ENCODE peak calls at places on chromosomes 12 and 14, in seven cellular contexts. V, U, M, N, D, K and G are unnamed samples.
A peak's percentile ranks its signal among the peaks of the same experiment; 100 is the strongest.

GRCh38 chr12:121767525-121768016 is 25.9 kb downstream of the RHOF start:
- DNase-seq in V (no peak), U (no peak), M (no peak), N (no peak), D (no peak), K (no peak), G (no peak)

GRCh38 chr12:46790066-46790465 is 35.7 kb downstream of the SLC38A4 start:
- DNase-seq in V (no peak), U (no peak), M (no peak), N (no peak), D (no peak), K (no peak), G (no peak)

GRCh38 chr14:35197015-35197414 is 74.7 kb downstream of the PRORP start:
- DNase-seq in V (peak; percentile 55), U (no peak), M (no peak), N (no peak), D (no peak), K (no peak), G (no peak)

GRCh38 chr12:27424631-27425230 is 21.8 kb upstream of the SMCO2 start:
- DNase-seq in V (no peak), U (no peak), M (no peak), N (peak; percentile 75), D (peak; percentile 20), K (peak; percentile 35), G (no peak)

GRCh38 chr14:24286996-24287395 is 12.6 kb downstream of the DHRS1 start:
- DNase-seq in V (no peak), U (no peak), M (no peak), N (no peak), D (no peak), K (no peak), G (no peak)

GRCh38 chr14:100708349-100709217 is 18.1 kb upstream of the DLK1 start:
- DNase-seq in V (peak; percentile 45), U (peak; percentile 63), M (no peak), N (peak; percentile 91), D (no peak), K (no peak), G (no peak)

GRCh38 chr12:49094104-49094948 is at the start of gene DHH:
- DNase-seq in V (no peak), U (no peak), M (no peak), N (peak; percentile 34), D (no peak), K (no peak), G (peak; percentile 41)

GRCh38 chr12:25054783-25055144 is 105.9 kb upstream of the BCAT1 start:
- DNase-seq in V (no peak), U (no peak), M (no peak), N (no peak), D (no peak), K (no peak), G (no peak)

GRCh38 chr14:103748539-103748867 is 32.9 kb downstream of the ZFYVE21 start:
- DNase-seq in V (no peak), U (no peak), M (no peak), N (no peak), D (no peak), K (no peak), G (no peak)

GRCh38 chr12:25933001-25933400 is 25.5 kb upstream of the RASSF8 start:
- DNase-seq in V (no peak), U (no peak), M (no peak), N (no peak), D (no peak), K (no peak), G (no peak)

GRCh38 chr12:42299392-42300308 is 26.2 kb downstream of the ZCRB1 start:
- DNase-seq in V (no peak), U (no peak), M (no peak), N (no peak), D (peak; percentile 51), K (no peak), G (peak; percentile 58)

GRCh38 chr14:59303216-59303615 is 114.7 kb downstream of the DAAM1 start:
- DNase-seq in V (no peak), U (no peak), M (no peak), N (peak; percentile 45), D (no peak), K (no peak), G (no peak)

GRCh38 chr12:3685813-3686212 is 67.1 kb downstream of the CRACR2A start:
- DNase-seq in V (no peak), U (no peak), M (no peak), N (no peak), D (no peak), K (no peak), G (no peak)

GRCh38 chr12:55930771-55931316 is at the start of gene DGKA:
- DNase-seq in V (peak; percentile 59), U (no peak), M (no peak), N (peak; percentile 84), D (peak; percentile 67), K (peak; percentile 52), G (peak; percentile 74)

GRCh38 chr12:91744613-91745012 is 401.0 kb downstream of the BTG1 start:
- DNase-seq in V (no peak), U (no peak), M (no peak), N (no peak), D (no peak), K (no peak), G (no peak)

GRCh38 chr12:101670007-101670671 is 27.3 kb upstream of the CHPT1 start:
- DNase-seq in V (no peak), U (peak; percentile 16), M (no peak), N (peak; percentile 65), D (peak; percentile 24), K (peak; percentile 65), G (peak; percentile 28)

GRCh38 chr14:61695695-61696527 is 598 bp downstream of the HIF1A start:
- DNase-seq in V (no peak), U (no peak), M (peak; percentile 58), N (peak; percentile 67), D (peak; percentile 39), K (peak; percentile 46), G (peak; percentile 57)

GRCh38 chr12:121245031-121245430 is 35.1 kb downstream of the P2RX4 start:
- DNase-seq in V (no peak), U (no peak), M (no peak), N (no peak), D (no peak), K (no peak), G (no peak)

GRCh38 chr12:96495155-96495554 is 5.8 kb downstream of the CFAP54 start:
- DNase-seq in V (no peak), U (no peak), M (no peak), N (no peak), D (no peak), K (no peak), G (no peak)

GRCh38 chr12:112496493-112496892 is 77.7 kb downstream of the PTPN11 start:
- DNase-seq in V (no peak), U (no peak), M (no peak), N (no peak), D (peak; percentile 46), K (no peak), G (peak; percentile 41)

GRCh38 chr14:74980746-74981661 is 21.7 kb upstream of the EIF2B2 start:
- DNase-seq in V (no peak), U (no peak), M (no peak), N (no peak), D (peak; percentile 11), K (peak; percentile 16), G (peak; percentile 25)

GRCh38 chr14:76589246-76589645 is 172.0 kb upstream of the VASH1 start:
- DNase-seq in V (no peak), U (no peak), M (no peak), N (no peak), D (no peak), K (no peak), G (no peak)

GRCh38 chr12:5965950-5966383 is 20.9 kb upstream of the ANO2 start:
- DNase-seq in V (no peak), U (no peak), M (no peak), N (peak; percentile 27), D (peak; percentile 67), K (peak; percentile 75), G (peak; percentile 70)

GRCh38 chr14:67820428-67820881 is 876 bp downstream of the RAD51B start:
- DNase-seq in V (no peak), U (no peak), M (no peak), N (peak; percentile 10), D (peak; percentile 30), K (peak; percentile 37), G (peak; percentile 36)

GRCh38 chr14:104117341-104118005 is 20.9 kb upstream of the KIF26A start:
- DNase-seq in V (no peak), U (no peak), M (peak; percentile 51), N (no peak), D (no peak), K (no peak), G (no peak)

GRCh38 chr14:94341654-94342333 is 18.7 kb upstream of the SERPINA6 start:
- DNase-seq in V (no peak), U (no peak), M (no peak), N (no peak), D (no peak), K (no peak), G (no peak)

GRCh38 chr12:64256166-64256800 is 34.2 kb upstream of the KICS2 start:
- DNase-seq in V (no peak), U (no peak), M (no peak), N (peak; percentile 79), D (peak; percentile 33), K (peak; percentile 27), G (peak; percentile 48)

GRCh38 chr12:77372026-77372425 is 306.7 kb upstream of the E2F7 start:
- DNase-seq in V (no peak), U (no peak), M (no peak), N (no peak), D (no peak), K (no peak), G (no peak)

GRCh38 chr12:75086086-75087038 is 123.3 kb downstream of the KCNC2 start:
- DNase-seq in V (no peak), U (no peak), M (no peak), N (no peak), D (no peak), K (no peak), G (no peak)

GRCh38 chr12:119236372-119236771 is 57.6 kb downstream of the HSPB8 start:
- DNase-seq in V (no peak), U (no peak), M (no peak), N (no peak), D (no peak), K (no peak), G (no peak)

GRCh38 chr14:104149278-104149595 is 10.8 kb downstream of the KIF26A start:
- DNase-seq in V (no peak), U (no peak), M (no peak), N (no peak), D (no peak), K (no peak), G (no peak)

GRCh38 chr12:122988612-122989442 is 8.3 kb downstream of the ARL6IP4 start:
- DNase-seq in V (no peak), U (no peak), M (no peak), N (no peak), D (no peak), K (no peak), G (no peak)

GRCh38 chr12:108525681-108526080 is 10.6 kb downstream of the FICD start:
- DNase-seq in V (no peak), U (no peak), M (no peak), N (no peak), D (no peak), K (no peak), G (no peak)

GRCh38 chr14:54894995-54895394 is 7.6 kb downstream of the GCH1 start:
- DNase-seq in V (no peak), U (no peak), M (no peak), N (no peak), D (no peak), K (no peak), G (no peak)

GRCh38 chr12:28035483-28035882 is 63.0 kb upstream of the PTHLH start:
- DNase-seq in V (peak; percentile 39), U (no peak), M (no peak), N (peak; percentile 39), D (no peak), K (no peak), G (no peak)

GRCh38 chr14:22131749-22132476 is 457.1 kb downstream of the DAD1 start:
- DNase-seq in V (no peak), U (peak; percentile 35), M (no peak), N (no peak), D (no peak), K (peak; percentile 22), G (no peak)

GRCh38 chr12:63400318-63400717 is 249.3 kb upstream of the AVPR1A start:
- DNase-seq in V (no peak), U (no peak), M (no peak), N (no peak), D (no peak), K (no peak), G (no peak)

GRCh38 chr12:66482880-66483279 is 180.6 kb downstream of the HELB start:
- DNase-seq in V (no peak), U (no peak), M (no peak), N (no peak), D (no peak), K (no peak), G (no peak)